ENCODE peak calls at places on chromosomes 16 and 17, in nine cellular contexts. One of them, this sample, is unnamed.

GRCh38 chr17:75917443-75918111 is 12.9 kb upstream of the MRPL38 start:
- DNase-seq in NCI-H2081: no peak
- DNase-seq in NCI-H1417: no peak
- DNase-seq in foreskin fibroblast: no peak
- DNase-seq in RWPE1: no peak
- DNase-seq in stimulated activated CD8-positive, alpha-beta memory T cell treated with anti-CD3 and anti-CD28 coated beads, Interleukin-7, amount 100 ng/mL, for 48 hours: no peak
- DNase-seq in NCI-H345: no peak
- DNase-seq in OCI-LY7: no peak
- DNase-seq in GM12892: no peak
- DNase-seq in this sample: no peak

GRCh38 chr16:83843657-83844056 is 35.9 kb downstream of the HSBP1 start:
- DNase-seq in NCI-H2081: no peak
- DNase-seq in NCI-H1417: no peak
- DNase-seq in GM12892: no peak
- DNase-seq in RWPE1: no peak
- DNase-seq in foreskin fibroblast: no peak
- DNase-seq in stimulated activated CD8-positive, alpha-beta memory T cell treated with anti-CD3 and anti-CD28 coated beads, Interleukin-7, amount 100 ng/mL, for 48 hours: no peak
- DNase-seq in NCI-H345: no peak
- DNase-seq in OCI-LY7: peak
- DNase-seq in this sample: no peak

GRCh38 chr16:52435573-52435972 is 111.4 kb downstream of the TOX3 start:
- DNase-seq in NCI-H1417: peak
- DNase-seq in OCI-LY7: peak
- DNase-seq in NCI-H345: peak
- DNase-seq in RWPE1: no peak
- DNase-seq in foreskin fibroblast: no peak
- DNase-seq in NCI-H2081: peak
- DNase-seq in stimulated activated CD8-positive, alpha-beta memory T cell treated with anti-CD3 and anti-CD28 coated beads, Interleukin-7, amount 100 ng/mL, for 48 hours: no peak
- DNase-seq in GM12892: no peak
- DNase-seq in this sample: no peak

GRCh38 chr16:22671301-22672076 is 142.5 kb upstream of the HS3ST2 start:
- DNase-seq in NCI-H345: no peak
- DNase-seq in GM12892: no peak
- DNase-seq in stimulated activated CD8-positive, alpha-beta memory T cell treated with anti-CD3 and anti-CD28 coated beads, Interleukin-7, amount 100 ng/mL, for 48 hours: no peak
- DNase-seq in foreskin fibroblast: peak
- DNase-seq in RWPE1: no peak
- DNase-seq in NCI-H2081: no peak
- DNase-seq in OCI-LY7: no peak
- DNase-seq in NCI-H1417: no peak
- DNase-seq in this sample: no peak

GRCh38 chr17:49784636-49785035 is 3.8 kb upstream of the KAT7 start:
- DNase-seq in NCI-H1417: no peak
- DNase-seq in stimulated activated CD8-positive, alpha-beta memory T cell treated with anti-CD3 and anti-CD28 coated beads, Interleukin-7, amount 100 ng/mL, for 48 hours: no peak
- DNase-seq in GM12892: no peak
- DNase-seq in foreskin fibroblast: no peak
- DNase-seq in NCI-H345: no peak
- DNase-seq in RWPE1: no peak
- DNase-seq in OCI-LY7: no peak
- DNase-seq in NCI-H2081: no peak
- DNase-seq in this sample: no peak

GRCh38 chr17:6755281-6755680 is 565 bp upstream of the XAF1 start:
- DNase-seq in OCI-LY7: no peak
- DNase-seq in RWPE1: no peak
- DNase-seq in NCI-H2081: no peak
- DNase-seq in stimulated activated CD8-positive, alpha-beta memory T cell treated with anti-CD3 and anti-CD28 coated beads, Interleukin-7, amount 100 ng/mL, for 48 hours: no peak
- DNase-seq in GM12892: no peak
- DNase-seq in NCI-H345: no peak
- DNase-seq in NCI-H1417: no peak
- DNase-seq in foreskin fibroblast: peak
- DNase-seq in this sample: no peak

GRCh38 chr16:88813396-88814143 is 1.8 kb upstream of the APRT start:
- DNase-seq in RWPE1: no peak
- DNase-seq in NCI-H2081: no peak
- DNase-seq in NCI-H1417: no peak
- DNase-seq in stimulated activated CD8-positive, alpha-beta memory T cell treated with anti-CD3 and anti-CD28 coated beads, Interleukin-7, amount 100 ng/mL, for 48 hours: no peak
- DNase-seq in GM12892: no peak
- DNase-seq in foreskin fibroblast: no peak
- DNase-seq in OCI-LY7: no peak
- DNase-seq in NCI-H345: no peak
- DNase-seq in this sample: no peak

GRCh38 chr17:7047566-7047965 is 3.7 kb upstream of the SLC16A11 start:
- DNase-seq in stimulated activated CD8-positive, alpha-beta memory T cell treated with anti-CD3 and anti-CD28 coated beads, Interleukin-7, amount 100 ng/mL, for 48 hours: no peak
- DNase-seq in NCI-H345: no peak
- DNase-seq in NCI-H2081: no peak
- DNase-seq in GM12892: no peak
- DNase-seq in foreskin fibroblast: no peak
- DNase-seq in OCI-LY7: no peak
- DNase-seq in NCI-H1417: no peak
- DNase-seq in RWPE1: no peak
- DNase-seq in this sample: no peak

GRCh38 chr16:89200124-89200849 is at the start of gene SLC22A31:
- DNase-seq in NCI-H1417: peak
- DNase-seq in RWPE1: no peak
- DNase-seq in NCI-H2081: no peak
- DNase-seq in OCI-LY7: no peak
- DNase-seq in foreskin fibroblast: no peak
- DNase-seq in stimulated activated CD8-positive, alpha-beta memory T cell treated with anti-CD3 and anti-CD28 coated beads, Interleukin-7, amount 100 ng/mL, for 48 hours: no peak
- DNase-seq in NCI-H345: no peak
- DNase-seq in GM12892: peak
- DNase-seq in this sample: peak

GRCh38 chr17:57534863-57535651 is 210.0 kb downstream of the CCDC182 start:
- DNase-seq in RWPE1: no peak
- DNase-seq in NCI-H1417: peak
- DNase-seq in NCI-H2081: peak
- DNase-seq in OCI-LY7: no peak
- DNase-seq in foreskin fibroblast: no peak
- DNase-seq in GM12892: no peak
- DNase-seq in stimulated activated CD8-positive, alpha-beta memory T cell treated with anti-CD3 and anti-CD28 coated beads, Interleukin-7, amount 100 ng/mL, for 48 hours: no peak
- DNase-seq in NCI-H345: peak
- DNase-seq in this sample: peak